ENCODE peak calls at places on chromosomes 7 and 10, in ten cellular contexts. One of them, this sample, is unnamed.

GRCh38 chr7:155220881-155221280 is 76.8 kb upstream of the INSIG1 start:
- DNase-seq in OCI-LY7: no peak
- DNase-seq in astrocyte of the spinal cord: no peak
- DNase-seq in cardiac muscle cell: no peak
- DNase-seq in fibroblast of pulmonary artery: no peak
- DNase-seq in heart right ventricle: no peak
- DNase-seq in choroid plexus epithelial cell: no peak
- DNase-seq in GM12865: no peak
- DNase-seq in kidney epithelial cell: no peak
- DNase-seq in heart left ventricle: no peak
- DNase-seq in this sample: no peak

GRCh38 chr10:103395754-103396066 is 565 bp downstream of the ATP5MK start:
- DNase-seq in heart left ventricle: no peak
- DNase-seq in OCI-LY7: peak
- DNase-seq in fibroblast of pulmonary artery: peak
- DNase-seq in cardiac muscle cell: peak
- DNase-seq in GM12865: no peak
- DNase-seq in choroid plexus epithelial cell: peak
- DNase-seq in astrocyte of the spinal cord: peak
- DNase-seq in heart right ventricle: no peak
- DNase-seq in kidney epithelial cell: no peak
- DNase-seq in this sample: no peak

GRCh38 chr7:127474457-127474856 is 81.9 kb upstream of the ZNF800 start:
- DNase-seq in OCI-LY7: no peak
- DNase-seq in choroid plexus epithelial cell: peak
- DNase-seq in kidney epithelial cell: no peak
- DNase-seq in fibroblast of pulmonary artery: peak
- DNase-seq in heart right ventricle: no peak
- DNase-seq in heart left ventricle: no peak
- DNase-seq in astrocyte of the spinal cord: no peak
- DNase-seq in cardiac muscle cell: peak
- DNase-seq in GM12865: no peak
- DNase-seq in this sample: no peak

GRCh38 chr7:75951506-75951905 is 36.6 kb downstream of the POR start:
- DNase-seq in heart left ventricle: peak
- DNase-seq in choroid plexus epithelial cell: peak
- DNase-seq in fibroblast of pulmonary artery: peak
- DNase-seq in cardiac muscle cell: no peak
- DNase-seq in GM12865: no peak
- DNase-seq in kidney epithelial cell: peak
- DNase-seq in OCI-LY7: no peak
- DNase-seq in astrocyte of the spinal cord: no peak
- DNase-seq in heart right ventricle: no peak
- DNase-seq in this sample: no peak

GRCh38 chr10:73803680-73804286 is 7.6 kb downstream of the NDST2 start:
- DNase-seq in heart left ventricle: no peak
- DNase-seq in OCI-LY7: no peak
- DNase-seq in GM12865: peak
- DNase-seq in fibroblast of pulmonary artery: peak
- DNase-seq in cardiac muscle cell: no peak
- DNase-seq in heart right ventricle: no peak
- DNase-seq in astrocyte of the spinal cord: no peak
- DNase-seq in kidney epithelial cell: no peak
- DNase-seq in choroid plexus epithelial cell: peak
- DNase-seq in this sample: no peak

GRCh38 chr7:14859267-14859666 is 43.3 kb downstream of the DGKB start:
- DNase-seq in OCI-LY7: no peak
- DNase-seq in choroid plexus epithelial cell: no peak
- DNase-seq in GM12865: no peak
- DNase-seq in kidney epithelial cell: no peak
- DNase-seq in fibroblast of pulmonary artery: no peak
- DNase-seq in cardiac muscle cell: no peak
- DNase-seq in heart right ventricle: no peak
- DNase-seq in astrocyte of the spinal cord: no peak
- DNase-seq in heart left ventricle: no peak
- DNase-seq in this sample: no peak

GRCh38 chr7:159246702-159247480 is 102.2 kb upstream of the VIPR2 start:
- DNase-seq in cardiac muscle cell: no peak
- DNase-seq in fibroblast of pulmonary artery: no peak
- DNase-seq in heart right ventricle: no peak
- DNase-seq in OCI-LY7: no peak
- DNase-seq in kidney epithelial cell: no peak
- DNase-seq in choroid plexus epithelial cell: no peak
- DNase-seq in heart left ventricle: no peak
- DNase-seq in astrocyte of the spinal cord: no peak
- DNase-seq in GM12865: no peak
- DNase-seq in this sample: no peak

GRCh38 chr10:57905866-57906265 is 361.8 kb downstream of the IPMK start:
- DNase-seq in OCI-LY7: no peak
- DNase-seq in astrocyte of the spinal cord: no peak
- DNase-seq in heart right ventricle: no peak
- DNase-seq in GM12865: no peak
- DNase-seq in fibroblast of pulmonary artery: no peak
- DNase-seq in choroid plexus epithelial cell: no peak
- DNase-seq in heart left ventricle: no peak
- DNase-seq in kidney epithelial cell: no peak
- DNase-seq in cardiac muscle cell: no peak
- DNase-seq in this sample: no peak

GRCh38 chr7:87882538-87882937 is 6.2 kb downstream of the DBF4 start:
- DNase-seq in astrocyte of the spinal cord: no peak
- DNase-seq in heart left ventricle: no peak
- DNase-seq in choroid plexus epithelial cell: no peak
- DNase-seq in GM12865: no peak
- DNase-seq in heart right ventricle: no peak
- DNase-seq in fibroblast of pulmonary artery: no peak
- DNase-seq in kidney epithelial cell: no peak
- DNase-seq in OCI-LY7: no peak
- DNase-seq in cardiac muscle cell: no peak
- DNase-seq in this sample: no peak
- H3K4me3 ChIP-seq in astrocyte of the spinal cord: no peak
- H3K4me3 ChIP-seq in heart left ventricle: no peak
- H3K4me3 ChIP-seq in choroid plexus epithelial cell: no peak
- H3K4me3 ChIP-seq in GM12865: no peak
- H3K4me3 ChIP-seq in heart right ventricle: no peak
- H3K4me3 ChIP-seq in fibroblast of pulmonary artery: no peak
- H3K4me3 ChIP-seq in kidney epithelial cell: no peak
- H3K4me3 ChIP-seq in OCI-LY7: no peak
- H3K4me3 ChIP-seq in cardiac muscle cell: no peak
- H3K4me3 ChIP-seq in this sample: no peak

GRCh38 chr10:79376078-79376628 is 28.9 kb downstream of the PPIF start:
- DNase-seq in astrocyte of the spinal cord: no peak
- DNase-seq in cardiac muscle cell: no peak
- DNase-seq in choroid plexus epithelial cell: no peak
- DNase-seq in kidney epithelial cell: no peak
- DNase-seq in heart right ventricle: no peak
- DNase-seq in OCI-LY7: no peak
- DNase-seq in fibroblast of pulmonary artery: no peak
- DNase-seq in GM12865: no peak
- DNase-seq in heart left ventricle: peak
- DNase-seq in this sample: no peak

GRCh38 chr10:79374312-79375191 is 27.3 kb downstream of the PPIF start:
- DNase-seq in fibroblast of pulmonary artery: peak
- DNase-seq in heart left ventricle: peak
- DNase-seq in OCI-LY7: peak
- DNase-seq in astrocyte of the spinal cord: peak
- DNase-seq in heart right ventricle: peak
- DNase-seq in choroid plexus epithelial cell: peak
- DNase-seq in GM12865: peak
- DNase-seq in cardiac muscle cell: peak
- DNase-seq in kidney epithelial cell: peak
- DNase-seq in this sample: peak

GRCh38 chr10:79376751-79377556 is 29.7 kb downstream of the PPIF start:
- DNase-seq in fibroblast of pulmonary artery: no peak
- DNase-seq in GM12865: no peak
- DNase-seq in heart right ventricle: no peak
- DNase-seq in astrocyte of the spinal cord: no peak
- DNase-seq in cardiac muscle cell: no peak
- DNase-seq in heart left ventricle: peak
- DNase-seq in OCI-LY7: no peak
- DNase-seq in choroid plexus epithelial cell: no peak
- DNase-seq in kidney epithelial cell: no peak
- DNase-seq in this sample: no peak

GRCh38 chr10:79377557-79378382 is 30.5 kb downstream of the PPIF start:
- DNase-seq in heart left ventricle: no peak
- DNase-seq in GM12865: no peak
- DNase-seq in fibroblast of pulmonary artery: no peak
- DNase-seq in OCI-LY7: no peak
- DNase-seq in kidney epithelial cell: no peak
- DNase-seq in cardiac muscle cell: no peak
- DNase-seq in astrocyte of the spinal cord: no peak
- DNase-seq in choroid plexus epithelial cell: no peak
- DNase-seq in heart right ventricle: no peak
- DNase-seq in this sample: no peak

DNA sequence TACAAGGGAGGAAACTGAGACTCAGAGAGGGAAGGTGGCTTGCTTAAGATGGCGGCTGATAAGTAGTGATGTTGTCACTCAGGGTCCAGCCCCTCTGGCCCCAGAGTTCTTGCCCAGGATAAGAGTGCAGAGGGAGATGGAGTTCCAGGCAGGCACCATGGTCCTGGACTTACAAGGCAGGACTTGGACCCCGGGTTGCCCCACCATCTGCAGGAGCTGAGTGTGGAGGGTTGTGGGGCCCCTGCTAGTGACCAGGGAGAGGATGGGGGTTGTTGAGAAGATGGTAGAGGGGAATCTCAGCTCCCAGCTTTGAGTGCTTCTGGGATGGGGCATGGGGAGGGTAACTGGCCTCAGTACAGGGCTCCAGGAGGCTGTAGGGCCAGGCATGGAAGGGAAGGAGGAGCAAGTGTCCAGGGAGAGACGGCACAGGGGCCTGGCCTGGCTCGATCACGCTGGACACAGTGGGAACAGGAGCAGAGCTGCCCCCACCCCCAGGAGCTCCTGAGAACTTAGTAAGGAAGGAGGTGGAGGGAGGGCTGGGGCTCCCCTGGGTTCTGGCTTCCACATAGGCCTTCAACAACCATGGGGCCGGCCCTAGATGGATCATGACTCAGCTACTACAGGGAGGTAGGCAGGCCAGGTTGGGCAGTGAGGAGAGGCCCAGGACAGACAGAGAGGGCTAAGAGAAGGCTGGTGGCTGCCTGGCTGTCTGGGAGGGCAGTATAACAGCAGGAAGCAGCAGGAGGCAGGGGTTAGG is 28.2 kb downstream of the PPIF start:
- DNase-seq in heart right ventricle: no peak
- DNase-seq in astrocyte of the spinal cord: peak
- DNase-seq in fibroblast of pulmonary artery: peak
- DNase-seq in GM12865: no peak
- DNase-seq in choroid plexus epithelial cell: peak
- DNase-seq in cardiac muscle cell: peak
- DNase-seq in OCI-LY7: no peak
- DNase-seq in kidney epithelial cell: no peak
- DNase-seq in heart left ventricle: peak
- DNase-seq in this sample: no peak
- TF ChIP-seq CTCF in heart right ventricle: no peak
- TF ChIP-seq CTCF in astrocyte of the spinal cord: no peak
- TF ChIP-seq CTCF in fibroblast of pulmonary artery: no peak
- TF ChIP-seq CTCF in GM12865: no peak
- TF ChIP-seq CTCF in choroid plexus epithelial cell: no peak
- TF ChIP-seq CTCF in cardiac muscle cell: no peak
- TF ChIP-seq CTCF in OCI-LY7: no peak
- TF ChIP-seq CTCF in kidney epithelial cell: no peak
- TF ChIP-seq CTCF in heart left ventricle: no peak
- TF ChIP-seq CTCF in this sample: no peak

GRCh38 chr7:30181211-30181610 is 46.4 kb downstream of the MTURN start:
- DNase-seq in cardiac muscle cell: no peak
- DNase-seq in choroid plexus epithelial cell: peak
- DNase-seq in heart left ventricle: no peak
- DNase-seq in fibroblast of pulmonary artery: no peak
- DNase-seq in astrocyte of the spinal cord: no peak
- DNase-seq in heart right ventricle: no peak
- DNase-seq in OCI-LY7: no peak
- DNase-seq in GM12865: no peak
- DNase-seq in kidney epithelial cell: no peak
- DNase-seq in this sample: no peak

GRCh38 chr7:30183712-30184372 is 49.1 kb downstream of the MTURN start:
- DNase-seq in heart left ventricle: no peak
- DNase-seq in cardiac muscle cell: no peak
- DNase-seq in fibroblast of pulmonary artery: no peak
- DNase-seq in OCI-LY7: no peak
- DNase-seq in GM12865: no peak
- DNase-seq in heart right ventricle: no peak
- DNase-seq in kidney epithelial cell: no peak
- DNase-seq in astrocyte of the spinal cord: no peak
- DNase-seq in choroid plexus epithelial cell: no peak
- DNase-seq in this sample: no peak

GRCh38 chr7:30180718-30181117 is 45.9 kb downstream of the MTURN start:
- DNase-seq in GM12865: no peak
- DNase-seq in kidney epithelial cell: no peak
- DNase-seq in fibroblast of pulmonary artery: no peak
- DNase-seq in heart left ventricle: no peak
- DNase-seq in astrocyte of the spinal cord: no peak
- DNase-seq in heart right ventricle: no peak
- DNase-seq in cardiac muscle cell: no peak
- DNase-seq in OCI-LY7: no peak
- DNase-seq in choroid plexus epithelial cell: no peak
- DNase-seq in this sample: no peak

GRCh38 chr7:30184804-30185487 is 50.2 kb downstream of the MTURN start:
- DNase-seq in heart right ventricle: no peak
- DNase-seq in heart left ventricle: peak
- DNase-seq in kidney epithelial cell: no peak
- DNase-seq in cardiac muscle cell: no peak
- DNase-seq in choroid plexus epithelial cell: no peak
- DNase-seq in fibroblast of pulmonary artery: no peak
- DNase-seq in GM12865: peak
- DNase-seq in OCI-LY7: no peak
- DNase-seq in astrocyte of the spinal cord: no peak
- DNase-seq in this sample: no peak

GRCh38 chr7:30182186-30182585 is 47.4 kb downstream of the MTURN start:
- DNase-seq in heart left ventricle: peak
- DNase-seq in GM12865: no peak
- DNase-seq in kidney epithelial cell: no peak
- DNase-seq in astrocyte of the spinal cord: no peak
- DNase-seq in heart right ventricle: no peak
- DNase-seq in fibroblast of pulmonary artery: no peak
- DNase-seq in OCI-LY7: no peak
- DNase-seq in choroid plexus epithelial cell: no peak
- DNase-seq in cardiac muscle cell: no peak
- DNase-seq in this sample: no peak
- H3K4me3 ChIP-seq in heart left ventricle: no peak
- H3K4me3 ChIP-seq in GM12865: no peak
- H3K4me3 ChIP-seq in kidney epithelial cell: no peak
- H3K4me3 ChIP-seq in astrocyte of the spinal cord: no peak
- H3K4me3 ChIP-seq in heart right ventricle: no peak
- H3K4me3 ChIP-seq in fibroblast of pulmonary artery: no peak
- H3K4me3 ChIP-seq in OCI-LY7: no peak
- H3K4me3 ChIP-seq in choroid plexus epithelial cell: no peak
- H3K4me3 ChIP-seq in cardiac muscle cell: no peak
- H3K4me3 ChIP-seq in this sample: no peak

DNA sequence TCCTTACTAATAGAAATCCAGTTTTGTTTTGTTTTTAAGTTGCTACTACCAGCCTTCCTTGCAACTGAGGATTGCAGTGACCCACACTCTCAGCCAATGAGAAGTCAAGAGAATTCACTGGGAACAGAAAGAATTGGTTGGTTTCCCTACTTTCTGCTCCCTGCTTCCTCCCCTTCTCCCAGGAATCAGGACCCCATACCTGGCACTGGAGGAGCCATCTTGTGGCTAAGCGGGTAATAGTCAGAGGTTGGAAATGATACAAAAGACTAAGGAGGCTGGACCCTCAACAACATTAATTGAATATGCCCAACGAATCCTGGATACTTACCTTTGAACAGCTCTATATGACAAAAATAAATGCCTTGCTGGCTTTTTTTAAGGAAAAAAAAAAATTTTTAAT is 6.3 kb downstream of the TMEM176A start:
- DNase-seq in OCI-LY7: no peak
- DNase-seq in fibroblast of pulmonary artery: no peak
- DNase-seq in cardiac muscle cell: no peak
- DNase-seq in choroid plexus epithelial cell: no peak
- DNase-seq in kidney epithelial cell: no peak
- DNase-seq in GM12865: no peak
- DNase-seq in heart right ventricle: no peak
- DNase-seq in astrocyte of the spinal cord: no peak
- DNase-seq in heart left ventricle: no peak
- DNase-seq in this sample: no peak
- TF ChIP-seq CTCF in OCI-LY7: peak
- TF ChIP-seq CTCF in fibroblast of pulmonary artery: no peak
- TF ChIP-seq CTCF in cardiac muscle cell: no peak
- TF ChIP-seq CTCF in choroid plexus epithelial cell: no peak
- TF ChIP-seq CTCF in kidney epithelial cell: no peak
- TF ChIP-seq CTCF in GM12865: no peak
- TF ChIP-seq CTCF in heart right ventricle: no peak
- TF ChIP-seq CTCF in astrocyte of the spinal cord: no peak
- TF ChIP-seq CTCF in heart left ventricle: no peak
- TF ChIP-seq CTCF in this sample: no peak

This sample was measured in astrocyte of the cerebellum.